ENCODE peak calls at places on chromosomes 12 and 14, in nine cellular contexts. S, V, Y, O, R, A, T, F and P are unnamed samples.

GRCh38 chr12:104750061-104750460 is 208.0 kb downstream of the SLC41A2 start:
- DNase-seq in S (no peak), V (no peak), Y (no peak), O (peak), R (no peak), A (peak), T (no peak), F (no peak), P (peak)

GRCh38 chr12:117679776-117680175 is 289.0 kb downstream of the KSR2 start:
- DNase-seq in S (no peak), V (no peak), Y (no peak), O (no peak), R (no peak), A (no peak), T (no peak), F (no peak), P (no peak)

GRCh38 chr14:100584056-100585031 is 2.9 kb downstream of the BEGAIN start:
- DNase-seq in S (no peak), V (no peak), Y (no peak), O (no peak), R (no peak), A (no peak), T (no peak), F (no peak), P (peak)

GRCh38 chr12:57235012-57235727 is 5.7 kb downstream of the SHMT2 start:
- DNase-seq in S (no peak), V (no peak), Y (no peak), O (no peak), R (no peak), A (no peak), T (no peak), F (no peak), P (peak)

GRCh38 chr14:99408286-99408970 is 72.2 kb downstream of the SETD3 start:
- DNase-seq in S (no peak), V (no peak), Y (no peak), O (no peak), R (no peak), A (no peak), T (no peak), F (no peak), P (no peak)

GRCh38 chr12:94308612-94309011 is 151.1 kb downstream of the CEP83 start:
- DNase-seq in S (no peak), V (no peak), Y (no peak), O (no peak), R (no peak), A (no peak), T (no peak), F (no peak), P (no peak)

GRCh38 chr12:64560395-64561301 is 49.6 kb upstream of the RASSF3 start:
- DNase-seq in S (no peak), V (no peak), Y (no peak), O (no peak), R (no peak), A (peak), T (no peak), F (no peak), P (no peak)

GRCh38 chr12:57278465-57279453 is 27.8 kb upstream of the STAC3 start:
- DNase-seq in S (no peak), V (no peak), Y (no peak), O (no peak), R (no peak), A (no peak), T (no peak), F (no peak), P (no peak)

GRCh38 chr12:98574110-98574509 is 19.4 kb upstream of the SLC25A3 start:
- DNase-seq in S (no peak), V (no peak), Y (no peak), O (no peak), R (no peak), A (no peak), T (no peak), F (peak), P (no peak)

GRCh38 chr14:33085799-33086198 is 147.1 kb downstream of the NPAS3 start:
- DNase-seq in S (no peak), V (no peak), Y (no peak), O (no peak), R (no peak), A (no peak), T (no peak), F (no peak), P (no peak)

GRCh38 chr12:66166561-66166960 is 3.2 kb downstream of the TMBIM4 start:
- DNase-seq in S (no peak), V (no peak), Y (no peak), O (no peak), R (no peak), A (no peak), T (no peak), F (no peak), P (no peak)

GRCh38 chr12:132908145-132909029 is 21.0 kb upstream of the CHFR start:
- DNase-seq in S (peak), V (peak), Y (peak), O (peak), R (peak), A (peak), T (peak), F (peak), P (peak)

GRCh38 chr14:72479471-72479931 is 414.4 kb downstream of the DPF3 start:
- DNase-seq in S (no peak), V (no peak), Y (no peak), O (no peak), R (peak), A (no peak), T (no peak), F (no peak), P (no peak)

GRCh38 chr12:20523658-20524057 is 155.3 kb downstream of the PDE3A start:
- DNase-seq in S (no peak), V (no peak), Y (no peak), O (no peak), R (no peak), A (peak), T (no peak), F (no peak), P (no peak)

GRCh38 chr12:75648856-75649255 is 137.4 kb upstream of the KRR1 start:
- DNase-seq in S (no peak), V (no peak), Y (no peak), O (no peak), R (no peak), A (no peak), T (no peak), F (no peak), P (no peak)

GRCh38 chr12:110335481-110336045 is 54.5 kb downstream of the ATP2A2 start:
- DNase-seq in S (no peak), V (no peak), Y (no peak), O (no peak), R (no peak), A (no peak), T (no peak), F (no peak), P (no peak)

GRCh38 chr12:45232771-45233372 is 17.0 kb downstream of the ANO6 start:
- DNase-seq in S (no peak), V (no peak), Y (peak), O (peak), R (no peak), A (peak), T (no peak), F (no peak), P (no peak)

GRCh38 chr12:7293670-7294069 is 10.2 kb upstream of the ACSM4 start:
- DNase-seq in S (no peak), V (no peak), Y (no peak), O (no peak), R (no peak), A (no peak), T (no peak), F (no peak), P (no peak)

GRCh38 chr12:132460571-132460970 is 29.4 kb upstream of the FBRSL1 start:
- DNase-seq in S (no peak), V (no peak), Y (no peak), O (no peak), R (no peak), A (no peak), T (no peak), F (no peak), P (no peak)

GRCh38 chr12:77847060-77847541 is 16.4 kb downstream of the NAV3 start:
- DNase-seq in S (no peak), V (no peak), Y (no peak), O (no peak), R (no peak), A (no peak), T (no peak), F (no peak), P (no peak)

GRCh38 chr14:50855558-50855957 is 16.3 kb upstream of the ABHD12B start:
- DNase-seq in S (no peak), V (no peak), Y (no peak), O (no peak), R (no peak), A (no peak), T (no peak), F (no peak), P (no peak)

GRCh38 chr12:117832459-117833457 is 136.0 kb downstream of the KSR2 start:
- DNase-seq in S (no peak), V (no peak), Y (no peak), O (no peak), R (no peak), A (no peak), T (no peak), F (no peak), P (no peak)

GRCh38 chr14:34098045-34098984 is 147.4 kb upstream of the EGLN3 start:
- DNase-seq in S (no peak), V (peak), Y (no peak), O (peak), R (peak), A (no peak), T (no peak), F (peak), P (no peak)

GRCh38 chr12:104953323-104953722 is 4.8 kb downstream of the SLC41A2 start:
- DNase-seq in S (no peak), V (no peak), Y (no peak), O (no peak), R (no peak), A (no peak), T (no peak), F (peak), P (no peak)